ENCODE peak calls at places on chromosome 11, in seven cellular contexts. D is cardiac muscle cell; E is psoas muscle; G is CD4-positive, CD25-positive, alpha-beta regulatory T cell; K is stomach; P is uterus; H is CD4-positive, alpha-beta memory T cell. L is an unnamed sample.

GRCh38 chr11:10917802-10918201 is 59.9 kb upstream of the ZBED5 start:
- DNase-seq in D (no peak), E (no peak), G (no peak), K (no peak), P (no peak), H (no peak), L (no peak)

GRCh38 chr11:27673979-27674663 is 26.1 kb downstream of the BDNF start:
- DNase-seq in D (no peak), E (no peak), G (no peak), K (no peak), P (no peak), H (no peak), L (no peak)

GRCh38 chr11:529740-530411 is 5.5 kb downstream of the HRAS start:
- DNase-seq in D (no peak), E (no peak), G (no peak), K (no peak), P (no peak), H (no peak), L (no peak)

GRCh38 chr11:58618215-58618614 is 4.2 kb upstream of the CNTF start:
- DNase-seq in D (no peak), E (no peak), G (no peak), K (no peak), P (no peak), H (no peak), L (no peak)

GRCh38 chr11:32118025-32118974 is 27.4 kb downstream of the RCN1 start:
- DNase-seq in D (no peak), E (no peak), G (no peak), K (no peak), P (no peak), H (no peak), L (no peak)

GRCh38 chr11:70668204-70669202 is 270.2 kb downstream of the CTTN start:
- DNase-seq in D (no peak), E (no peak), G (no peak), K (no peak), P (no peak), H (no peak), L (no peak)

GRCh38 chr11:103648670-103649400 is 387.6 kb upstream of the DDI1 start:
- DNase-seq in D (no peak), E (no peak), G (no peak), K (no peak), P (no peak), H (no peak), L (no peak)

GRCh38 chr11:16902182-16902581 is 112.0 kb downstream of the PLEKHA7 start:
- DNase-seq in D (no peak), E (no peak), G (no peak), K (no peak), P (no peak), H (no peak), L (no peak)

GRCh38 chr11:75719639-75720239 is 2.1 kb downstream of the MOGAT2 start:
- DNase-seq in D (no peak), E (no peak), G (no peak), K (peak; percentile 21), P (no peak), H (no peak), L (no peak)

GRCh38 chr11:107384136-107384535 is 73.5 kb downstream of the CWF19L2 start:
- DNase-seq in D (no peak), E (no peak), G (no peak), K (no peak), P (no peak), H (no peak), L (no peak)

GRCh38 chr11:68750197-68750987 is 928 bp downstream of the TESMIN start:
- DNase-seq in D (no peak), E (peak; percentile 25), G (no peak), K (no peak), P (no peak), H (peak; percentile 8), L (no peak)

GRCh38 chr11:69644071-69644961 is 3.4 kb downstream of the CCND1 start:
- DNase-seq in D (peak; percentile 74), E (peak; percentile 43), G (no peak), K (peak; percentile 87), P (no peak), H (no peak), L (peak; percentile 91)

GRCh38 chr11:46392421-46393230 is 1.1 kb upstream of the CHRM4 start:
- DNase-seq in D (peak; percentile 94), E (peak; percentile 89), G (peak; percentile 65), K (peak; percentile 87), P (peak; percentile 68), H (peak; percentile 75), L (peak; percentile 83)

GRCh38 chr11:313787-314547 is at the start of gene IFITM1:
- DNase-seq in D (peak; percentile 72), E (no peak), G (no peak), K (no peak), P (peak; percentile 62), H (peak; percentile 72), L (peak; percentile 68)

GRCh38 chr11:15627560-15627959 is 512.8 kb downstream of the INSC start:
- DNase-seq in D (no peak), E (no peak), G (no peak), K (no peak), P (no peak), H (no peak), L (no peak)

GRCh38 chr11:86737752-86738151 is 62.6 kb upstream of the PRSS23 start:
- DNase-seq in D (no peak), E (no peak), G (no peak), K (no peak), P (no peak), H (no peak), L (no peak)

GRCh38 chr11:118233377-118233776 is 8.6 kb upstream of the JAML start:
- DNase-seq in D (no peak), E (no peak), G (no peak), K (no peak), P (no peak), H (no peak), L (no peak)

GRCh38 chr11:10777806-10778205 is 26.8 kb downstream of the CTR9 start:
- DNase-seq in D (no peak), E (no peak), G (no peak), K (no peak), P (no peak), H (no peak), L (no peak)

GRCh38 chr11:63623513-63624140 is 9.4 kb upstream of the PLAAT3 start:
- DNase-seq in D (no peak), E (no peak), G (no peak), K (no peak), P (no peak), H (no peak), L (no peak)

DNA sequence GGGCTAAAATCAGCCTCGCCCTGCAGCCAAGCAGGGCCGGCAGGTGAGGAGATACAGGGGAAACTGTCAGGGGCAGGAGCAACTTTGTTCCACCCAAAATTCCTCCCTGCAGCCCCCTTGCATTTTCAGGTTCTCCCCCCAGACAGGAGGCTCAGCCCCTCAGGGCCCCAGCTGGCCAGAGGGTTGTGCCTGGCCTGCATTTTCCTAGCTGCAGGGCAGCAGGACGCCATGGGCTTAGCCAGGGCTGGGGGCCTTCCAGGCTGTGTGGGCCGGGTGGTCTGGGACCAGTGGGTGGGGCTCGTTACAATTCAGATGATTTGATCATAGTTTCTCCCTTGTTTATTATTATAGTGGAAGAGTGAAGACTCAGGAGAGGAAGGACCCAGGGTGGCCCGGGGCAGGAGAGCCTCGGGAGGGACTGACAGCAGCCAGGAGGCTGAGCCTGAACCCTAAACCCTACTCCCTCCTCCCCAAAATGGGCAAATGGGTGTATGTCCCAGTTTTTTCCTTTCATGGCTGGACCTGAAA is 40.1 kb downstream of the AHNAK start:
- DNase-seq in D (no peak), E (no peak), G (no peak), K (no peak), P (no peak), H (no peak), L (no peak)
- H3K27ac ChIP-seq in D (no peak overlapping the region), E (no peak overlapping the region), G (no peak overlapping the region), K (peak overlapping the region; percentile 8), P (peak overlapping the region; percentile 67), H (no peak overlapping the region), L (peak overlapping the region; percentile 20)

DNA sequence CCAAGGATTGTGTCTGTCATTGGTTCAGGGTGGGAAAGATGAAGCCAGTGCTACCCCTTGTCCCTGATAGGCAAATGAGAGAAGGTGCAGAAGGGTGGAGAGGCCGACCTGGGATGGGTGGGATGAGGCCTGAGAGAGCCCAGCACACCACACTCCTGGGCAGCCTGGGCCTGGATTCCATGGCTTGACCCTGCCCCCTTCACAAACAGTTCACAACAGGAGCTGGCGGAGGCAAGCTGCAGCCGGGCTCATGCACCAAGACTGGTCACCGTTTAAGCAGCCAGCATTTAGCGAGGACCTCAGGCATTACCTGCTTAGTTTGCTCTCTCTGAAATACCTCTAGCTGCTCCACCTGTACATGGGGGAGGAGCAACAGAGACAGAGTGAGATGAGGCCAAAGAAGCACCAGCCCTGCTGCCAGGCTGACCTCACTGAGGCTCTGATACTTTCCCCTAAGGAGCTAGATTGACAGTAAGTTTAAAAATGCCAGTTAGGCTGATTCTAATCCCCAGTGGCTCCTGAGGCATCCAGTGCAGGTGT is 13.5 kb downstream of the IL18BP start:
- DNase-seq in D (no peak), E (no peak), G (no peak), K (no peak), P (no peak), H (no peak), L (no peak)
- H3K27ac ChIP-seq in D (no peak overlapping the region), E (peak overlapping the region; percentile 34), G (no peak overlapping the region), K (no peak overlapping the region), P (peak overlapping the region; percentile 21), H (no peak overlapping the region), L (peak overlapping the region; percentile 68)

GRCh38 chr11:66317766-66318575 is 1.1 kb upstream of the CD248 start:
- DNase-seq in D (no peak), E (peak; percentile 70), G (peak; percentile 40), K (peak; percentile 36), P (peak; percentile 81), H (peak; percentile 44), L (peak; percentile 52)

GRCh38 chr11:66316849-66317251 is at the start of gene CD248:
- DNase-seq in D (peak; percentile 89), E (peak; percentile 78), G (no peak), K (no peak), P (peak; percentile 79), H (no peak), L (peak; percentile 88)

GRCh38 chr11:66315921-66316811 is 678 bp downstream of the CD248 start:
- DNase-seq in D (no peak), E (no peak), G (no peak), K (no peak), P (no peak), H (no peak), L (no peak)

GRCh38 chr11:66317322-66317765 is 500 bp upstream of the CD248 start:
- DNase-seq in D (peak; percentile 36), E (peak; percentile 51), G (no peak), K (no peak), P (peak; percentile 59), H (no peak), L (peak; percentile 60)

GRCh38 chr11:66318576-66318970 is 1.7 kb upstream of the CD248 start:
- DNase-seq in D (no peak), E (no peak), G (no peak), K (no peak), P (peak; percentile 32), H (no peak), L (no peak)
- H3K27ac ChIP-seq in D (no peak overlapping the region), E (peak overlapping the region; percentile 60), G (peak overlapping the region; percentile 82), K (peak overlapping the region; percentile 88), P (peak overlapping the region; percentile 60), H (peak overlapping the region; percentile 10), L (peak overlapping the region; percentile 90)

DNA sequence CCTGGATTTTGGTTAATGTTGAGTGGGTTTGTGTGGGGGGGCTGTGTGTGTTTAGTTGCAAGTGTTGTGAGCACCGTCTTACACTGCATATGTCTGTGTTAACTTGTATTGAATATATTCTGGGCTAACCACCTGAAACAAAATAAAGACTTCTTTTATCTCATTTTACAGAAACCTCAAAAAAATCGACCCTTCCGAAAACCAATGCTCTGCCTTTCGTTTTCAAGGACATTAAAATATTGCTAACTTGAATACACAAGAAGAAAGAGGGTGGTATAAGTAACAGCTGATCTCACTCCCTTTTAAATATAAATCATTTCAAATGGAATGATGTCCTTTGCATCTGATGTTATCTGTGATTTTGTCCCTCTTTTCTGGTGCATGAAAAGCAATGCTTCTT is 192.3 kb upstream of the BLID start:
- DNase-seq in D (no peak), E (no peak), G (no peak), K (no peak), P (no peak), H (no peak), L (no peak)
- H3K27ac ChIP-seq in D (no peak overlapping the region), E (peak overlapping the region; percentile 77), G (no peak overlapping the region), K (no peak overlapping the region), P (no peak overlapping the region), H (no peak overlapping the region), L (no peak overlapping the region)